ENCODE peak calls at places on chromosomes 11 and 22, in seven cellular contexts. One of them, this sample, is unnamed.

GRCh38 chr11:111417011-111417765 is 38.1 kb upstream of the POU2AF1 start:
- DNase-seq in NCI-H1436 treated with DMSO at 0.1 percent for 48 hours: no peak
- DNase-seq in activated CD8-positive, alpha-beta memory T cell treated with anti-CD3 and anti-CD28 coated beads for 48 hours: no peak
- DNase-seq in myocyte: peak; percentile 22
- DNase-seq in activated T-cell treated with anti-CD3 and anti-CD28 coated beads, Interleukin-2, amount 50 U/mL, for 24 hours: no peak
- DNase-seq in activated gamma-delta T cell treated with anti-CD3 and anti-CD28 coated beads, Interleukin-2, amount 50 U/mL, for 16 hours: no peak
- DNase-seq in nucleus accumbens: no peak
- DNase-seq in this sample: no peak

GRCh38 chr22:39530692-39531331 is 1.7 kb downstream of the RPS19BP1 start:
- DNase-seq in NCI-H1436 treated with DMSO at 0.1 percent for 48 hours: no peak
- DNase-seq in activated CD8-positive, alpha-beta memory T cell treated with anti-CD3 and anti-CD28 coated beads for 48 hours: no peak
- DNase-seq in myocyte: no peak
- DNase-seq in activated T-cell treated with anti-CD3 and anti-CD28 coated beads, Interleukin-2, amount 50 U/mL, for 24 hours: no peak
- DNase-seq in activated gamma-delta T cell treated with anti-CD3 and anti-CD28 coated beads, Interleukin-2, amount 50 U/mL, for 16 hours: no peak
- DNase-seq in nucleus accumbens: no peak
- DNase-seq in this sample: no peak

GRCh38 chr22:40484906-40485660 is 114.7 kb downstream of the SGSM3 start:
- DNase-seq in NCI-H1436 treated with DMSO at 0.1 percent for 48 hours: no peak
- DNase-seq in activated CD8-positive, alpha-beta memory T cell treated with anti-CD3 and anti-CD28 coated beads for 48 hours: no peak
- DNase-seq in myocyte: peak; percentile 85
- DNase-seq in activated T-cell treated with anti-CD3 and anti-CD28 coated beads, Interleukin-2, amount 50 U/mL, for 24 hours: no peak
- DNase-seq in activated gamma-delta T cell treated with anti-CD3 and anti-CD28 coated beads, Interleukin-2, amount 50 U/mL, for 16 hours: no peak
- DNase-seq in nucleus accumbens: no peak
- DNase-seq in this sample: no peak

GRCh38 chr11:2101171-2101675 is 38.0 kb downstream of the IGF2 start:
- DNase-seq in NCI-H1436 treated with DMSO at 0.1 percent for 48 hours: no peak
- DNase-seq in activated CD8-positive, alpha-beta memory T cell treated with anti-CD3 and anti-CD28 coated beads for 48 hours: no peak
- DNase-seq in myocyte: no peak
- DNase-seq in activated T-cell treated with anti-CD3 and anti-CD28 coated beads, Interleukin-2, amount 50 U/mL, for 24 hours: no peak
- DNase-seq in activated gamma-delta T cell treated with anti-CD3 and anti-CD28 coated beads, Interleukin-2, amount 50 U/mL, for 16 hours: no peak
- DNase-seq in nucleus accumbens: no peak
- DNase-seq in this sample: no peak

GRCh38 chr22:39292561-39293074 is 26.8 kb downstream of the RPL3 start:
- DNase-seq in NCI-H1436 treated with DMSO at 0.1 percent for 48 hours: no peak
- DNase-seq in activated CD8-positive, alpha-beta memory T cell treated with anti-CD3 and anti-CD28 coated beads for 48 hours: no peak
- DNase-seq in myocyte: peak; percentile 90
- DNase-seq in activated T-cell treated with anti-CD3 and anti-CD28 coated beads, Interleukin-2, amount 50 U/mL, for 24 hours: no peak
- DNase-seq in activated gamma-delta T cell treated with anti-CD3 and anti-CD28 coated beads, Interleukin-2, amount 50 U/mL, for 16 hours: no peak
- DNase-seq in nucleus accumbens: no peak
- DNase-seq in this sample: no peak

GRCh38 chr22:29312218-29313125 is 3.0 kb downstream of the RASL10A start:
- DNase-seq in NCI-H1436 treated with DMSO at 0.1 percent for 48 hours: no peak
- DNase-seq in activated CD8-positive, alpha-beta memory T cell treated with anti-CD3 and anti-CD28 coated beads for 48 hours: no peak
- DNase-seq in myocyte: no peak
- DNase-seq in activated T-cell treated with anti-CD3 and anti-CD28 coated beads, Interleukin-2, amount 50 U/mL, for 24 hours: no peak
- DNase-seq in activated gamma-delta T cell treated with anti-CD3 and anti-CD28 coated beads, Interleukin-2, amount 50 U/mL, for 16 hours: no peak
- DNase-seq in nucleus accumbens: no peak
- DNase-seq in this sample: no peak

GRCh38 chr11:57307666-57308270 is 17.0 kb downstream of the TNKS1BP1 start:
- DNase-seq in NCI-H1436 treated with DMSO at 0.1 percent for 48 hours: no peak
- DNase-seq in activated CD8-positive, alpha-beta memory T cell treated with anti-CD3 and anti-CD28 coated beads for 48 hours: no peak
- DNase-seq in myocyte: no peak
- DNase-seq in activated T-cell treated with anti-CD3 and anti-CD28 coated beads, Interleukin-2, amount 50 U/mL, for 24 hours: no peak
- DNase-seq in activated gamma-delta T cell treated with anti-CD3 and anti-CD28 coated beads, Interleukin-2, amount 50 U/mL, for 16 hours: no peak
- DNase-seq in nucleus accumbens: no peak
- DNase-seq in this sample: no peak

GRCh38 chr11:75056806-75057205 is 39.9 kb downstream of the OR2AT4 start:
- DNase-seq in NCI-H1436 treated with DMSO at 0.1 percent for 48 hours: no peak
- DNase-seq in activated CD8-positive, alpha-beta memory T cell treated with anti-CD3 and anti-CD28 coated beads for 48 hours: no peak
- DNase-seq in myocyte: no peak
- DNase-seq in activated T-cell treated with anti-CD3 and anti-CD28 coated beads, Interleukin-2, amount 50 U/mL, for 24 hours: no peak
- DNase-seq in activated gamma-delta T cell treated with anti-CD3 and anti-CD28 coated beads, Interleukin-2, amount 50 U/mL, for 16 hours: no peak
- DNase-seq in nucleus accumbens: no peak
- DNase-seq in this sample: no peak

GRCh38 chr11:106471273-106471672 is 393.8 kb downstream of the AASDHPPT start:
- DNase-seq in NCI-H1436 treated with DMSO at 0.1 percent for 48 hours: no peak
- DNase-seq in activated CD8-positive, alpha-beta memory T cell treated with anti-CD3 and anti-CD28 coated beads for 48 hours: no peak
- DNase-seq in myocyte: no peak
- DNase-seq in activated T-cell treated with anti-CD3 and anti-CD28 coated beads, Interleukin-2, amount 50 U/mL, for 24 hours: no peak
- DNase-seq in activated gamma-delta T cell treated with anti-CD3 and anti-CD28 coated beads, Interleukin-2, amount 50 U/mL, for 16 hours: no peak
- DNase-seq in nucleus accumbens: no peak
- DNase-seq in this sample: no peak

GRCh38 chr11:1308745-1309497 is 511 bp downstream of the TOLLIP start:
- DNase-seq in NCI-H1436 treated with DMSO at 0.1 percent for 48 hours: no peak
- DNase-seq in activated CD8-positive, alpha-beta memory T cell treated with anti-CD3 and anti-CD28 coated beads for 48 hours: no peak
- DNase-seq in myocyte: no peak
- DNase-seq in activated T-cell treated with anti-CD3 and anti-CD28 coated beads, Interleukin-2, amount 50 U/mL, for 24 hours: no peak
- DNase-seq in activated gamma-delta T cell treated with anti-CD3 and anti-CD28 coated beads, Interleukin-2, amount 50 U/mL, for 16 hours: no peak
- DNase-seq in nucleus accumbens: no peak
- DNase-seq in this sample: no peak

GRCh38 chr11:47886096-47886495 is 37.9 kb upstream of the NUP160 start:
- DNase-seq in NCI-H1436 treated with DMSO at 0.1 percent for 48 hours: no peak
- DNase-seq in activated CD8-positive, alpha-beta memory T cell treated with anti-CD3 and anti-CD28 coated beads for 48 hours: no peak
- DNase-seq in myocyte: no peak
- DNase-seq in activated T-cell treated with anti-CD3 and anti-CD28 coated beads, Interleukin-2, amount 50 U/mL, for 24 hours: no peak
- DNase-seq in activated gamma-delta T cell treated with anti-CD3 and anti-CD28 coated beads, Interleukin-2, amount 50 U/mL, for 16 hours: no peak
- DNase-seq in nucleus accumbens: no peak
- DNase-seq in this sample: no peak

GRCh38 chr22:42644422-42645340 is 4.3 kb upstream of the ATP5MGL start:
- DNase-seq in NCI-H1436 treated with DMSO at 0.1 percent for 48 hours: no peak
- DNase-seq in activated CD8-positive, alpha-beta memory T cell treated with anti-CD3 and anti-CD28 coated beads for 48 hours: no peak
- DNase-seq in myocyte: peak; percentile 84
- DNase-seq in activated T-cell treated with anti-CD3 and anti-CD28 coated beads, Interleukin-2, amount 50 U/mL, for 24 hours: no peak
- DNase-seq in activated gamma-delta T cell treated with anti-CD3 and anti-CD28 coated beads, Interleukin-2, amount 50 U/mL, for 16 hours: no peak
- DNase-seq in nucleus accumbens: no peak
- DNase-seq in this sample: no peak

GRCh38 chr11:110261195-110262140 is 34.9 kb downstream of the RDX start:
- DNase-seq in NCI-H1436 treated with DMSO at 0.1 percent for 48 hours: no peak
- DNase-seq in activated CD8-positive, alpha-beta memory T cell treated with anti-CD3 and anti-CD28 coated beads for 48 hours: no peak
- DNase-seq in myocyte: no peak
- DNase-seq in activated T-cell treated with anti-CD3 and anti-CD28 coated beads, Interleukin-2, amount 50 U/mL, for 24 hours: no peak
- DNase-seq in activated gamma-delta T cell treated with anti-CD3 and anti-CD28 coated beads, Interleukin-2, amount 50 U/mL, for 16 hours: no peak
- DNase-seq in nucleus accumbens: no peak
- DNase-seq in this sample: no peak

GRCh38 chr11:73396985-73397384 is 20.8 kb downstream of the RELT start:
- DNase-seq in NCI-H1436 treated with DMSO at 0.1 percent for 48 hours: no peak
- DNase-seq in activated CD8-positive, alpha-beta memory T cell treated with anti-CD3 and anti-CD28 coated beads for 48 hours: no peak
- DNase-seq in myocyte: no peak
- DNase-seq in activated T-cell treated with anti-CD3 and anti-CD28 coated beads, Interleukin-2, amount 50 U/mL, for 24 hours: no peak
- DNase-seq in activated gamma-delta T cell treated with anti-CD3 and anti-CD28 coated beads, Interleukin-2, amount 50 U/mL, for 16 hours: no peak
- DNase-seq in nucleus accumbens: no peak
- DNase-seq in this sample: no peak

GRCh38 chr11:5232150-5232549 is 2.1 kb downstream of the HBD start:
- DNase-seq in NCI-H1436 treated with DMSO at 0.1 percent for 48 hours: no peak
- DNase-seq in activated CD8-positive, alpha-beta memory T cell treated with anti-CD3 and anti-CD28 coated beads for 48 hours: no peak
- DNase-seq in myocyte: no peak
- DNase-seq in activated T-cell treated with anti-CD3 and anti-CD28 coated beads, Interleukin-2, amount 50 U/mL, for 24 hours: no peak
- DNase-seq in activated gamma-delta T cell treated with anti-CD3 and anti-CD28 coated beads, Interleukin-2, amount 50 U/mL, for 16 hours: no peak
- DNase-seq in nucleus accumbens: no peak
- DNase-seq in this sample: no peak

GRCh38 chr22:33381531-33382406 is 323.6 kb upstream of the SYN3 start:
- DNase-seq in NCI-H1436 treated with DMSO at 0.1 percent for 48 hours: no peak
- DNase-seq in activated CD8-positive, alpha-beta memory T cell treated with anti-CD3 and anti-CD28 coated beads for 48 hours: no peak
- DNase-seq in myocyte: peak; percentile 56
- DNase-seq in activated T-cell treated with anti-CD3 and anti-CD28 coated beads, Interleukin-2, amount 50 U/mL, for 24 hours: no peak
- DNase-seq in activated gamma-delta T cell treated with anti-CD3 and anti-CD28 coated beads, Interleukin-2, amount 50 U/mL, for 16 hours: no peak
- DNase-seq in nucleus accumbens: no peak
- DNase-seq in this sample: no peak

GRCh38 chr11:18111005-18111404 is 5.1 kb upstream of the SAAL1 start:
- DNase-seq in NCI-H1436 treated with DMSO at 0.1 percent for 48 hours: no peak
- DNase-seq in activated CD8-positive, alpha-beta memory T cell treated with anti-CD3 and anti-CD28 coated beads for 48 hours: no peak
- DNase-seq in myocyte: peak; percentile 29
- DNase-seq in activated T-cell treated with anti-CD3 and anti-CD28 coated beads, Interleukin-2, amount 50 U/mL, for 24 hours: no peak
- DNase-seq in activated gamma-delta T cell treated with anti-CD3 and anti-CD28 coated beads, Interleukin-2, amount 50 U/mL, for 16 hours: no peak
- DNase-seq in nucleus accumbens: no peak
- DNase-seq in this sample: no peak

GRCh38 chr22:32897400-32897799 is 95.9 kb downstream of the TIMP3 start:
- DNase-seq in NCI-H1436 treated with DMSO at 0.1 percent for 48 hours: no peak
- DNase-seq in activated CD8-positive, alpha-beta memory T cell treated with anti-CD3 and anti-CD28 coated beads for 48 hours: no peak
- DNase-seq in myocyte: no peak
- DNase-seq in activated T-cell treated with anti-CD3 and anti-CD28 coated beads, Interleukin-2, amount 50 U/mL, for 24 hours: no peak
- DNase-seq in activated gamma-delta T cell treated with anti-CD3 and anti-CD28 coated beads, Interleukin-2, amount 50 U/mL, for 16 hours: no peak
- DNase-seq in nucleus accumbens: no peak
- DNase-seq in this sample: no peak

GRCh38 chr22:38079804-38080203 is 4.2 kb downstream of the SLC16A8 start:
- DNase-seq in NCI-H1436 treated with DMSO at 0.1 percent for 48 hours: no peak
- DNase-seq in activated CD8-positive, alpha-beta memory T cell treated with anti-CD3 and anti-CD28 coated beads for 48 hours: no peak
- DNase-seq in myocyte: no peak
- DNase-seq in activated T-cell treated with anti-CD3 and anti-CD28 coated beads, Interleukin-2, amount 50 U/mL, for 24 hours: no peak
- DNase-seq in activated gamma-delta T cell treated with anti-CD3 and anti-CD28 coated beads, Interleukin-2, amount 50 U/mL, for 16 hours: no peak
- DNase-seq in nucleus accumbens: no peak
- DNase-seq in this sample: no peak

GRCh38 chr11:33893711-33894401 is 2.0 kb upstream of the LMO2 start:
- DNase-seq in NCI-H1436 treated with DMSO at 0.1 percent for 48 hours: no peak
- DNase-seq in activated CD8-positive, alpha-beta memory T cell treated with anti-CD3 and anti-CD28 coated beads for 48 hours: peak; percentile 43
- DNase-seq in myocyte: peak; percentile 13
- DNase-seq in activated T-cell treated with anti-CD3 and anti-CD28 coated beads, Interleukin-2, amount 50 U/mL, for 24 hours: peak; percentile 81
- DNase-seq in activated gamma-delta T cell treated with anti-CD3 and anti-CD28 coated beads, Interleukin-2, amount 50 U/mL, for 16 hours: peak; percentile 49
- DNase-seq in nucleus accumbens: no peak
- DNase-seq in this sample: peak; percentile 50

This sample was measured in stimulated activated CD8-positive, alpha-beta memory T cell treated with anti-CD3 and anti-CD28 coated beads, Interleukin-7, amount 100 ng/mL, for 24 hours.